ENCODE peak calls at places on chromosomes 13 and 19, in four cellular contexts. One of them, this sample, is unnamed.

GRCh38 chr19:41588497-41589209 is 12.7 kb downstream of the CEACAM21 start:
- DNase-seq in effector memory CD4-positive, alpha-beta T cell: no peak
- DNase-seq in osteoblast: peak
- DNase-seq in germinal center: peak
- DNase-seq in this sample: no peak

GRCh38 chr19:55418185-55418584 is 10.6 kb upstream of the UBE2S start:
- DNase-seq in effector memory CD4-positive, alpha-beta T cell: peak
- DNase-seq in osteoblast: peak
- DNase-seq in germinal center: peak
- DNase-seq in this sample: peak

GRCh38 chr19:34282611-34283519 is 28.5 kb downstream of the GARRE1 start:
- DNase-seq in effector memory CD4-positive, alpha-beta T cell: no peak
- DNase-seq in germinal center: no peak
- DNase-seq in osteoblast: peak
- DNase-seq in this sample: no peak

GRCh38 chr19:19582471-19582870 is 36.0 kb downstream of the PBX4 start:
- DNase-seq in effector memory CD4-positive, alpha-beta T cell: no peak
- DNase-seq in germinal center: no peak
- DNase-seq in osteoblast: no peak
- DNase-seq in this sample: no peak

GRCh38 chr13:83890358-83890757 is 8.1 kb upstream of the SLITRK1 start:
- DNase-seq in effector memory CD4-positive, alpha-beta T cell: no peak
- DNase-seq in osteoblast: no peak
- DNase-seq in germinal center: no peak
- DNase-seq in this sample: no peak

GRCh38 chr19:11736696-11737095 is 2.0 kb downstream of the ZNF823 start:
- DNase-seq in germinal center: peak
- DNase-seq in osteoblast: peak
- DNase-seq in effector memory CD4-positive, alpha-beta T cell: no peak
- DNase-seq in this sample: no peak

GRCh38 chr13:110711778-110712070 is 1.8 kb upstream of the ING1 start:
- DNase-seq in germinal center: no peak
- DNase-seq in effector memory CD4-positive, alpha-beta T cell: no peak
- DNase-seq in osteoblast: no peak
- DNase-seq in this sample: no peak

GRCh38 chr19:18985257-18985656 is 44.2 kb upstream of the HOMER3 start:
- DNase-seq in effector memory CD4-positive, alpha-beta T cell: no peak
- DNase-seq in germinal center: no peak
- DNase-seq in osteoblast: peak
- DNase-seq in this sample: no peak

GRCh38 chr13:49436890-49437289 is 7.0 kb downstream of the CAB39L start:
- DNase-seq in effector memory CD4-positive, alpha-beta T cell: no peak
- DNase-seq in germinal center: no peak
- DNase-seq in osteoblast: peak
- DNase-seq in this sample: no peak

GRCh38 chr19:1206733-1207301 is 1.2 kb downstream of the STK11 start:
- DNase-seq in germinal center: no peak
- DNase-seq in osteoblast: peak
- DNase-seq in effector memory CD4-positive, alpha-beta T cell: peak
- DNase-seq in this sample: peak

GRCh38 chr19:15199219-15199651 is 1.6 kb downstream of the NOTCH3 start:
- DNase-seq in germinal center: no peak
- DNase-seq in osteoblast: no peak
- DNase-seq in effector memory CD4-positive, alpha-beta T cell: no peak
- DNase-seq in this sample: no peak

GRCh38 chr19:10780368-10780767 is 55.6 kb downstream of the TMED1 start:
- DNase-seq in osteoblast: peak
- DNase-seq in effector memory CD4-positive, alpha-beta T cell: no peak
- DNase-seq in germinal center: no peak
- DNase-seq in this sample: no peak

GRCh38 chr19:43469160-43469480 is 3.7 kb upstream of the LYPD3 start:
- DNase-seq in germinal center: no peak
- DNase-seq in osteoblast: peak
- DNase-seq in effector memory CD4-positive, alpha-beta T cell: no peak
- DNase-seq in this sample: no peak

GRCh38 chr13:104389722-104390121 is 1323.5 kb upstream of the SLC10A2 start:
- DNase-seq in effector memory CD4-positive, alpha-beta T cell: no peak
- DNase-seq in osteoblast: no peak
- DNase-seq in germinal center: no peak
- DNase-seq in this sample: no peak

GRCh38 chr19:2255982-2256685 is at the start of gene JSRP1:
- DNase-seq in osteoblast: peak
- DNase-seq in effector memory CD4-positive, alpha-beta T cell: no peak
- DNase-seq in germinal center: no peak
- DNase-seq in this sample: no peak

GRCh38 chr19:44955500-44956439 is 590 bp downstream of the CLPTM1 start:
- DNase-seq in germinal center: no peak
- DNase-seq in effector memory CD4-positive, alpha-beta T cell: no peak
- DNase-seq in osteoblast: no peak
- DNase-seq in this sample: no peak

GRCh38 chr19:10270616-10271394 is at the start of gene ICAM1:
- DNase-seq in germinal center: peak
- DNase-seq in effector memory CD4-positive, alpha-beta T cell: peak
- DNase-seq in osteoblast: peak
- DNase-seq in this sample: peak

GRCh38 chr13:30898721-30899188 is 7.3 kb upstream of the MEDAG start:
- DNase-seq in effector memory CD4-positive, alpha-beta T cell: no peak
- DNase-seq in germinal center: no peak
- DNase-seq in osteoblast: peak
- DNase-seq in this sample: no peak

GRCh38 chr13:99666146-99666805 is 165.0 kb downstream of the TM9SF2 start:
- DNase-seq in effector memory CD4-positive, alpha-beta T cell: no peak
- DNase-seq in germinal center: no peak
- DNase-seq in osteoblast: no peak
- DNase-seq in this sample: no peak

GRCh38 chr19:13165091-13165997 is 15.1 kb downstream of the IER2 start:
- DNase-seq in osteoblast: peak
- DNase-seq in germinal center: no peak
- DNase-seq in effector memory CD4-positive, alpha-beta T cell: no peak
- DNase-seq in this sample: no peak

GRCh38 chr19:6218497-6219146 is 61.2 kb downstream of the MLLT1 start:
- DNase-seq in osteoblast: peak
- DNase-seq in germinal center: peak
- DNase-seq in effector memory CD4-positive, alpha-beta T cell: peak
- DNase-seq in this sample: peak

GRCh38 chr19:40567040-40567749 is 9.5 kb upstream of the SHKBP1 start:
- DNase-seq in effector memory CD4-positive, alpha-beta T cell: no peak
- DNase-seq in germinal center: no peak
- DNase-seq in osteoblast: peak
- DNase-seq in this sample: no peak

GRCh38 chr13:66344770-66345367 is 885.3 kb downstream of the PCDH9 start:
- DNase-seq in osteoblast: no peak
- DNase-seq in germinal center: no peak
- DNase-seq in effector memory CD4-positive, alpha-beta T cell: no peak
- DNase-seq in this sample: no peak

GRCh38 chr19:50268046-50268445 is 61.1 kb downstream of the KCNC3 start:
- DNase-seq in effector memory CD4-positive, alpha-beta T cell: no peak
- DNase-seq in germinal center: no peak
- DNase-seq in osteoblast: peak
- DNase-seq in this sample: no peak

GRCh38 chr13:30463820-30464495 is 1.8 kb downstream of the HMGB1 start:
- DNase-seq in osteoblast: no peak
- DNase-seq in germinal center: peak
- DNase-seq in effector memory CD4-positive, alpha-beta T cell: peak
- DNase-seq in this sample: peak

GRCh38 chr19:4559569-4559968 is at the start of gene SEMA6B:
- DNase-seq in osteoblast: no peak
- DNase-seq in effector memory CD4-positive, alpha-beta T cell: no peak
- DNase-seq in germinal center: no peak
- DNase-seq in this sample: no peak

GRCh38 chr19:42466521-42467436 is 24.0 kb upstream of the CXCL17 start:
- DNase-seq in osteoblast: peak
- DNase-seq in effector memory CD4-positive, alpha-beta T cell: no peak
- DNase-seq in germinal center: peak
- DNase-seq in this sample: no peak

This sample was measured in effector memory CD8-positive, alpha-beta T cell.